ENCODE peak calls at places on chromosomes 2 and 18, in five cellular contexts. Y is naive B cell, X is left cardiac atrium, M is NCI-H345, A is AG08396. V is an unnamed sample.

GRCh38 chr2:240528406-240529040 is 29.3 kb downstream of the ANKMY1 start:
- DNase-seq in M (no peak), A (no peak), Y (no peak), X (no peak), V (no peak)

GRCh38 chr2:175019566-175020327 is 14.6 kb upstream of the CHN1 start:
- DNase-seq in A (no peak), X (no peak), M (no peak), Y (no peak), V (no peak)

GRCh38 chr2:35580951-35581350 is 774.6 kb upstream of the CRIM1 start:
- DNase-seq in Y (no peak), A (no peak), X (no peak), M (no peak), V (no peak)

GRCh38 chr2:151162185-151162584 is 99.5 kb downstream of the RBM43 start:
- DNase-seq in A (peak), M (no peak), Y (no peak), X (no peak), V (no peak)

GRCh38 chr2:64646007-64646880 is 7.5 kb downstream of the SERTAD2 start:
- DNase-seq in M (peak), X (peak), Y (peak), A (peak), V (peak)

GRCh38 chr2:108548221-108549003 is 14.1 kb downstream of the LIMS1 start:
- DNase-seq in Y (no peak), A (no peak), X (no peak), M (no peak), V (no peak)

GRCh38 chr2:233486357-233486756 is 80.2 kb downstream of the USP40 start:
- DNase-seq in Y (no peak), X (no peak), M (no peak), A (no peak), V (no peak)

GRCh38 chr2:38165698-38166097 is 89.7 kb upstream of the CYP1B1 start:
- DNase-seq in A (no peak), M (no peak), Y (no peak), X (no peak), V (no peak)

GRCh38 chr2:238457927-238458324 is 31.2 kb downstream of the ASB1 start:
- DNase-seq in X (no peak), M (no peak), A (no peak), Y (no peak), V (no peak)

GRCh38 chr2:72010647-72011355 is 136.9 kb downstream of the CYP26B1 start:
- DNase-seq in X (no peak), Y (no peak), A (no peak), M (no peak), V (no peak)

GRCh38 chr18:51637881-51638280 is 440.4 kb upstream of the MEX3C start:
- DNase-seq in M (no peak), A (no peak), Y (no peak), X (no peak), V (no peak)

GRCh38 chr2:24038786-24039499 is 8.2 kb downstream of the WDCP start:
- DNase-seq in M (no peak), Y (no peak), A (no peak), X (no peak), V (no peak)

GRCh38 chr2:74004212-74005182 is 19.8 kb downstream of the TET3 start:
- DNase-seq in A (no peak), M (no peak), Y (no peak), X (no peak), V (no peak)

GRCh38 chr2:127570282-127571250 is 35.1 kb downstream of the MYO7B start:
- DNase-seq in M (no peak), X (peak), A (no peak), Y (no peak), V (no peak)

GRCh38 chr18:7576685-7577084 is 9.6 kb downstream of the PTPRM start:
- DNase-seq in X (no peak), A (no peak), Y (no peak), M (no peak), V (no peak)

GRCh38 chr2:186827426-186827825 is 21.5 kb downstream of the ZSWIM2 start:
- DNase-seq in Y (no peak), X (no peak), M (no peak), A (peak), V (no peak)

GRCh38 chr18:57353940-57354461 is 1.6 kb downstream of the ST8SIA3 start:
- DNase-seq in X (peak), Y (no peak), M (no peak), A (peak), V (no peak)

GRCh38 chr2:15842771-15843666 is 97.3 kb upstream of the MYCN start:
- DNase-seq in M (no peak), A (no peak), Y (no peak), X (no peak), V (no peak)

GRCh38 chr2:237235383-237236095 is 149.8 kb downstream of the COPS8 start:
- DNase-seq in A (peak), M (no peak), X (peak), Y (no peak), V (no peak)

GRCh38 chr2:211737282-211737681 is 801.3 kb downstream of the ERBB4 start:
- DNase-seq in Y (no peak), A (no peak), M (no peak), X (no peak), V (no peak)

GRCh38 chr2:222943820-222944219 is 83.0 kb downstream of the ACSL3 start:
- DNase-seq in Y (no peak), X (no peak), A (no peak), M (no peak), V (no peak)

GRCh38 chr2:46335404-46335965 is 38.3 kb downstream of the EPAS1 start:
- DNase-seq in Y (no peak), A (peak), M (no peak), X (peak), V (no peak)

GRCh38 chr2:226683196-226683595 is 116.4 kb downstream of the IRS1 start:
- DNase-seq in X (no peak), M (no peak), Y (no peak), A (peak), V (no peak)

GRCh38 chr2:1781291-1782080 is 37.2 kb upstream of the PXDN start:
- DNase-seq in X (no peak), A (no peak), M (no peak), Y (no peak), V (no peak)

GRCh38 chr2:184114439-184114838 is 483.9 kb upstream of the ZNF804A start:
- DNase-seq in X (no peak), M (no peak), A (no peak), Y (no peak), V (no peak)

GRCh38 chr18:58687871-58688308 is 16.6 kb downstream of the MALT1 start:
- DNase-seq in A (no peak), Y (peak), X (no peak), M (no peak), V (no peak)

GRCh38 chr18:62605685-62606084 is 82.9 kb downstream of the ZCCHC2 start:
- DNase-seq in X (no peak), A (no peak), M (no peak), Y (no peak), V (no peak)

GRCh38 chr2:27095745-27096651 is 9.4 kb downstream of the KHK start:
- DNase-seq in Y (peak), A (peak), M (no peak), X (peak), V (peak)

GRCh38 chr2:133417410-133417809 is 150.9 kb downstream of the NCKAP5 start:
- DNase-seq in A (no peak), Y (no peak), X (no peak), M (peak), V (no peak)

GRCh38 chr2:1024981-1025380 is 74.3 kb downstream of the SNTG2 start:
- DNase-seq in M (peak), A (no peak), Y (no peak), X (no peak), V (no peak)

GRCh38 chr18:46555724-46556123 is 101.3 kb downstream of the LOXHD1 start:
- DNase-seq in M (peak), X (no peak), Y (no peak), A (peak), V (peak)

GRCh38 chr2:104897515-104898184 is 43.7 kb downstream of the POU3F3 start:
- DNase-seq in A (no peak), Y (no peak), X (no peak), M (no peak), V (no peak)

GRCh38 chr2:56314809-56315208 is 131.0 kb downstream of the CCDC85A start:
- DNase-seq in Y (no peak), X (no peak), A (no peak), M (peak), V (no peak)

GRCh38 chr2:159907914-159908313 is 109.9 kb upstream of the CD302 start:
- DNase-seq in M (peak), X (no peak), Y (no peak), A (no peak), V (no peak)

GRCh38 chr2:170118641-170119040 is 59.3 kb upstream of the MYO3B start:
- DNase-seq in A (no peak), M (no peak), Y (no peak), X (no peak), V (no peak)

GRCh38 chr2:111169268-111169667 is 48.6 kb downstream of the BCL2L11 start:
- DNase-seq in X (no peak), Y (no peak), M (no peak), A (no peak), V (no peak)

GRCh38 chr2:72057308-72057707 is 90.4 kb downstream of the CYP26B1 start:
- DNase-seq in A (no peak), Y (no peak), X (no peak), M (no peak), V (peak)

GRCh38 chr2:147495741-147496140 is 349.1 kb upstream of the ACVR2A start:
- DNase-seq in Y (no peak), M (no peak), X (no peak), A (no peak), V (no peak)

GRCh38 chr2:226123307-226123706 is 676.3 kb downstream of the IRS1 start:
- DNase-seq in X (no peak), Y (no peak), A (no peak), M (no peak), V (no peak)

GRCh38 chr2:218332288-218332687 is 24.4 kb upstream of the CATIP start:
- DNase-seq in A (no peak), Y (no peak), M (no peak), X (no peak), V (peak)

V was measured in NAMALWA.